ENCODE peak calls at places on chromosome 13, in nine cellular contexts. One of them, this sample, is unnamed.

GRCh38 chr13:50348402-50348801 is 333.2 kb downstream of the KCNRG start:
- DNase-seq in bronchial epithelial cell: no peak
- DNase-seq in CD4-positive, CD25-positive, alpha-beta regulatory T cell: no peak
- DNase-seq in AG04450: no peak
- DNase-seq in small intestine: peak; percentile 62
- DNase-seq in brain microvascular endothelial cell: no peak
- DNase-seq in fibroblast of lung: no peak
- DNase-seq in IMR-90: no peak
- DNase-seq in ovary: no peak
- DNase-seq in this sample: no peak

GRCh38 chr13:94140027-94140426 is 339.5 kb downstream of the DCT start:
- DNase-seq in bronchial epithelial cell: no peak
- DNase-seq in CD4-positive, CD25-positive, alpha-beta regulatory T cell: no peak
- DNase-seq in AG04450: no peak
- DNase-seq in small intestine: no peak
- DNase-seq in brain microvascular endothelial cell: no peak
- DNase-seq in fibroblast of lung: no peak
- DNase-seq in IMR-90: no peak
- DNase-seq in ovary: no peak
- DNase-seq in this sample: no peak

GRCh38 chr13:41696163-41697003 is 239.0 kb downstream of the RGCC start:
- DNase-seq in bronchial epithelial cell: peak; percentile 94
- DNase-seq in CD4-positive, CD25-positive, alpha-beta regulatory T cell: no peak
- DNase-seq in AG04450: peak; percentile 33
- DNase-seq in small intestine: no peak
- DNase-seq in brain microvascular endothelial cell: peak; percentile 93
- DNase-seq in fibroblast of lung: peak; percentile 99
- DNase-seq in IMR-90: peak; percentile 92
- DNase-seq in ovary: no peak
- DNase-seq in this sample: no peak

GRCh38 chr13:44040070-44040753 is 160.5 kb downstream of the LACC1 start:
- DNase-seq in bronchial epithelial cell: peak; percentile 52
- DNase-seq in CD4-positive, CD25-positive, alpha-beta regulatory T cell: no peak
- DNase-seq in AG04450: no peak
- DNase-seq in small intestine: peak; percentile 56
- DNase-seq in brain microvascular endothelial cell: no peak
- DNase-seq in fibroblast of lung: peak; percentile 44
- DNase-seq in IMR-90: peak; percentile 54
- DNase-seq in ovary: no peak
- DNase-seq in this sample: no peak

GRCh38 chr13:46546084-46546786 is 6.7 kb upstream of the LRCH1 start:
- DNase-seq in bronchial epithelial cell: no peak
- DNase-seq in CD4-positive, CD25-positive, alpha-beta regulatory T cell: no peak
- DNase-seq in AG04450: no peak
- DNase-seq in small intestine: no peak
- DNase-seq in brain microvascular endothelial cell: no peak
- DNase-seq in fibroblast of lung: no peak
- DNase-seq in IMR-90: no peak
- DNase-seq in ovary: no peak
- DNase-seq in this sample: no peak

GRCh38 chr13:32956595-32956933 is 59.7 kb upstream of the KL start:
- DNase-seq in bronchial epithelial cell: no peak
- DNase-seq in CD4-positive, CD25-positive, alpha-beta regulatory T cell: no peak
- DNase-seq in AG04450: no peak
- DNase-seq in small intestine: no peak
- DNase-seq in brain microvascular endothelial cell: no peak
- DNase-seq in fibroblast of lung: no peak
- DNase-seq in IMR-90: no peak
- DNase-seq in ovary: no peak
- DNase-seq in this sample: no peak

GRCh38 chr13:33016414-33017409 is at the start of gene KL:
- DNase-seq in bronchial epithelial cell: no peak
- DNase-seq in CD4-positive, CD25-positive, alpha-beta regulatory T cell: no peak
- DNase-seq in AG04450: no peak
- DNase-seq in small intestine: peak; percentile 19
- DNase-seq in brain microvascular endothelial cell: no peak
- DNase-seq in fibroblast of lung: peak; percentile 6
- DNase-seq in IMR-90: no peak
- DNase-seq in ovary: peak; percentile 25
- DNase-seq in this sample: peak; percentile 49

GRCh38 chr13:34224877-34225276 is 406.9 kb downstream of the RFC3 start:
- DNase-seq in bronchial epithelial cell: no peak
- DNase-seq in CD4-positive, CD25-positive, alpha-beta regulatory T cell: no peak
- DNase-seq in AG04450: no peak
- DNase-seq in small intestine: no peak
- DNase-seq in brain microvascular endothelial cell: no peak
- DNase-seq in fibroblast of lung: peak; percentile 58
- DNase-seq in IMR-90: no peak
- DNase-seq in ovary: no peak
- DNase-seq in this sample: no peak

GRCh38 chr13:80134360-80134759 is 206.6 kb downstream of the SPRY2 start:
- DNase-seq in bronchial epithelial cell: no peak
- DNase-seq in CD4-positive, CD25-positive, alpha-beta regulatory T cell: no peak
- DNase-seq in AG04450: no peak
- DNase-seq in small intestine: no peak
- DNase-seq in brain microvascular endothelial cell: no peak
- DNase-seq in fibroblast of lung: no peak
- DNase-seq in IMR-90: no peak
- DNase-seq in ovary: no peak
- DNase-seq in this sample: no peak

GRCh38 chr13:100664171-100664900 is 10.3 kb downstream of the TMTC4 start:
- DNase-seq in bronchial epithelial cell: no peak
- DNase-seq in CD4-positive, CD25-positive, alpha-beta regulatory T cell: no peak
- DNase-seq in AG04450: no peak
- DNase-seq in small intestine: no peak
- DNase-seq in brain microvascular endothelial cell: no peak
- DNase-seq in fibroblast of lung: no peak
- DNase-seq in IMR-90: no peak
- DNase-seq in ovary: no peak
- DNase-seq in this sample: no peak

GRCh38 chr13:98105929-98106336 is 37.0 kb upstream of the FARP1 start:
- DNase-seq in bronchial epithelial cell: no peak
- DNase-seq in CD4-positive, CD25-positive, alpha-beta regulatory T cell: no peak
- DNase-seq in AG04450: no peak
- DNase-seq in small intestine: no peak
- DNase-seq in brain microvascular endothelial cell: peak; percentile 64
- DNase-seq in fibroblast of lung: peak; percentile 66
- DNase-seq in IMR-90: peak; percentile 59
- DNase-seq in ovary: no peak
- DNase-seq in this sample: peak; percentile 72

GRCh38 chr13:49292742-49293498 is 45.2 kb downstream of the CDADC1 start:
- DNase-seq in bronchial epithelial cell: no peak
- DNase-seq in CD4-positive, CD25-positive, alpha-beta regulatory T cell: no peak
- DNase-seq in AG04450: peak; percentile 77
- DNase-seq in small intestine: no peak
- DNase-seq in brain microvascular endothelial cell: peak; percentile 79
- DNase-seq in fibroblast of lung: peak; percentile 80
- DNase-seq in IMR-90: peak; percentile 96
- DNase-seq in ovary: peak; percentile 78
- DNase-seq in this sample: peak; percentile 66

GRCh38 chr13:23609414-23610186 is 39.4 kb downstream of the TNFRSF19 start:
- DNase-seq in bronchial epithelial cell: peak; percentile 45
- DNase-seq in CD4-positive, CD25-positive, alpha-beta regulatory T cell: no peak
- DNase-seq in AG04450: peak; percentile 29
- DNase-seq in small intestine: no peak
- DNase-seq in brain microvascular endothelial cell: peak; percentile 56
- DNase-seq in fibroblast of lung: peak; percentile 77
- DNase-seq in IMR-90: peak; percentile 77
- DNase-seq in ovary: peak; percentile 40
- DNase-seq in this sample: no peak

GRCh38 chr13:93847162-93847561 is 620.6 kb downstream of the GPC6 start:
- DNase-seq in bronchial epithelial cell: peak; percentile 72
- DNase-seq in CD4-positive, CD25-positive, alpha-beta regulatory T cell: no peak
- DNase-seq in AG04450: peak; percentile 42
- DNase-seq in small intestine: no peak
- DNase-seq in brain microvascular endothelial cell: peak; percentile 77
- DNase-seq in fibroblast of lung: peak; percentile 88
- DNase-seq in IMR-90: peak; percentile 93
- DNase-seq in ovary: no peak
- DNase-seq in this sample: no peak

GRCh38 chr13:110519506-110519905 is 42.0 kb downstream of the RAB20 start:
- DNase-seq in bronchial epithelial cell: no peak
- DNase-seq in CD4-positive, CD25-positive, alpha-beta regulatory T cell: no peak
- DNase-seq in AG04450: no peak
- DNase-seq in small intestine: no peak
- DNase-seq in brain microvascular endothelial cell: no peak
- DNase-seq in fibroblast of lung: no peak
- DNase-seq in IMR-90: no peak
- DNase-seq in ovary: no peak
- DNase-seq in this sample: no peak

GRCh38 chr13:110517505-110518149 is 43.9 kb downstream of the RAB20 start:
- DNase-seq in bronchial epithelial cell: no peak
- DNase-seq in CD4-positive, CD25-positive, alpha-beta regulatory T cell: no peak
- DNase-seq in AG04450: no peak
- DNase-seq in small intestine: peak; percentile 95
- DNase-seq in brain microvascular endothelial cell: no peak
- DNase-seq in fibroblast of lung: no peak
- DNase-seq in IMR-90: no peak
- DNase-seq in ovary: no peak
- DNase-seq in this sample: no peak

GRCh38 chr13:110518571-110518970 is 43.0 kb downstream of the RAB20 start:
- DNase-seq in bronchial epithelial cell: no peak
- DNase-seq in CD4-positive, CD25-positive, alpha-beta regulatory T cell: no peak
- DNase-seq in AG04450: no peak
- DNase-seq in small intestine: peak; percentile 75
- DNase-seq in brain microvascular endothelial cell: no peak
- DNase-seq in fibroblast of lung: no peak
- DNase-seq in IMR-90: no peak
- DNase-seq in ovary: no peak
- DNase-seq in this sample: no peak

GRCh38 chr13:110518150-110518525 is 43.4 kb downstream of the RAB20 start:
- DNase-seq in bronchial epithelial cell: no peak
- DNase-seq in CD4-positive, CD25-positive, alpha-beta regulatory T cell: no peak
- DNase-seq in AG04450: no peak
- DNase-seq in small intestine: no peak
- DNase-seq in brain microvascular endothelial cell: no peak
- DNase-seq in fibroblast of lung: no peak
- DNase-seq in IMR-90: no peak
- DNase-seq in ovary: no peak
- DNase-seq in this sample: no peak

DNA sequence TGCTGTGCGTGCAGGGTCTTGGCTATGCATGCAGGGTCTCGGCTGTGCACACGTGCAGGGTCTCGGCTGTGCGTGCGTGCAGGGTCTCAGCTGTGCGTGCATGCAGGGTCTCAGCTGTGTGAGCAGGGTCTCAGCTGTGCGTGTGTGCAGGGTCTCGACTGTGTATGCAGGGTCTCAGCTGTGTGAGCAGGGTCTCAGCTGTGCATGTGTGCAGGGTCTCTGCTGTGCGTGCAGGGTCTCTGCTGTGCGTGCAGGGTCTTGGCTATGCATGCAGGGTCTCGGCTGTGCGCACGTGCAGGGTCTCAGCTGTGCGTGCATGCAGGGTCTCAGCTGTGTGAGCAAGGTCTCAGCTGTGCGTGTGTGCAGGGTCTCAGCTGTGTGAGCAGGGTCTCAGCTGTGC is 42.5 kb downstream of the RAB20 start:
- DNase-seq in bronchial epithelial cell: no peak
- DNase-seq in CD4-positive, CD25-positive, alpha-beta regulatory T cell: no peak
- DNase-seq in AG04450: no peak
- DNase-seq in small intestine: no peak
- DNase-seq in brain microvascular endothelial cell: no peak
- DNase-seq in fibroblast of lung: no peak
- DNase-seq in IMR-90: no peak
- DNase-seq in ovary: no peak
- DNase-seq in this sample: no peak
- H3K27me3 ChIP-seq in bronchial epithelial cell: no peaks in the 10 kb centered on the region
- H3K27me3 ChIP-seq in CD4-positive, CD25-positive, alpha-beta regulatory T cell: no peaks in the 10 kb centered on the region
- H3K27me3 ChIP-seq in AG04450: no peaks in the 10 kb centered on the region
- H3K27me3 ChIP-seq in small intestine: no peaks in the 10 kb centered on the region
- H3K27me3 ChIP-seq in brain microvascular endothelial cell: no peaks in the 10 kb centered on the region
- H3K27me3 ChIP-seq in fibroblast of lung: no peaks in the 10 kb centered on the region
- H3K27me3 ChIP-seq in IMR-90: no peaks in the 10 kb centered on the region
- H3K27me3 ChIP-seq in ovary: no peaks in the 10 kb centered on the region
- H3K27me3 ChIP-seq in this sample: no peaks in the 10 kb centered on the region

GRCh38 chr13:21675095-21676007 is 4.5 kb downstream of the FGF9 start:
- DNase-seq in bronchial epithelial cell: no peak
- DNase-seq in CD4-positive, CD25-positive, alpha-beta regulatory T cell: peak; percentile 13
- DNase-seq in AG04450: no peak
- DNase-seq in small intestine: peak; percentile 40
- DNase-seq in brain microvascular endothelial cell: no peak
- DNase-seq in fibroblast of lung: no peak
- DNase-seq in IMR-90: no peak
- DNase-seq in ovary: peak; percentile 21
- DNase-seq in this sample: peak; percentile 47

GRCh38 chr13:21676611-21677021 is 5.7 kb downstream of the FGF9 start:
- DNase-seq in bronchial epithelial cell: no peak
- DNase-seq in CD4-positive, CD25-positive, alpha-beta regulatory T cell: no peak
- DNase-seq in AG04450: no peak
- DNase-seq in small intestine: peak; percentile 43
- DNase-seq in brain microvascular endothelial cell: no peak
- DNase-seq in fibroblast of lung: no peak
- DNase-seq in IMR-90: no peak
- DNase-seq in ovary: no peak
- DNase-seq in this sample: no peak

GRCh38 chr13:21673592-21674270 is 2.9 kb downstream of the FGF9 start:
- DNase-seq in bronchial epithelial cell: no peak
- DNase-seq in CD4-positive, CD25-positive, alpha-beta regulatory T cell: no peak
- DNase-seq in AG04450: no peak
- DNase-seq in small intestine: peak; percentile 46
- DNase-seq in brain microvascular endothelial cell: no peak
- DNase-seq in fibroblast of lung: peak; percentile 41
- DNase-seq in IMR-90: peak; percentile 36
- DNase-seq in ovary: peak; percentile 34
- DNase-seq in this sample: no peak

GRCh38 chr13:21672811-21673591 is 2.1 kb downstream of the FGF9 start:
- DNase-seq in bronchial epithelial cell: no peak
- DNase-seq in CD4-positive, CD25-positive, alpha-beta regulatory T cell: no peak
- DNase-seq in AG04450: no peak
- DNase-seq in small intestine: peak; percentile 18
- DNase-seq in brain microvascular endothelial cell: no peak
- DNase-seq in fibroblast of lung: no peak
- DNase-seq in IMR-90: no peak
- DNase-seq in ovary: no peak
- DNase-seq in this sample: no peak

GRCh38 chr13:21674271-21675009 is 3.6 kb downstream of the FGF9 start:
- DNase-seq in bronchial epithelial cell: no peak
- DNase-seq in CD4-positive, CD25-positive, alpha-beta regulatory T cell: no peak
- DNase-seq in AG04450: no peak
- DNase-seq in small intestine: peak; percentile 12
- DNase-seq in brain microvascular endothelial cell: no peak
- DNase-seq in fibroblast of lung: no peak
- DNase-seq in IMR-90: no peak
- DNase-seq in ovary: peak; percentile 24
- DNase-seq in this sample: peak; percentile 33
- H3K27me3 ChIP-seq in bronchial epithelial cell: peaks cover 7% of the 10 kb centered on the region
- H3K27me3 ChIP-seq in CD4-positive, CD25-positive, alpha-beta regulatory T cell: peaks cover 19% of the 10 kb centered on the region
- H3K27me3 ChIP-seq in AG04450: peaks cover 54% of the 10 kb centered on the region
- H3K27me3 ChIP-seq in small intestine: peaks cover 16% of the 10 kb centered on the region
- H3K27me3 ChIP-seq in brain microvascular endothelial cell: peaks cover 50% of the 10 kb centered on the region
- H3K27me3 ChIP-seq in fibroblast of lung: peaks cover 45% of the 10 kb centered on the region
- H3K27me3 ChIP-seq in IMR-90: peaks cover 47% of the 10 kb centered on the region
- H3K27me3 ChIP-seq in ovary: no peaks in the 10 kb centered on the region
- H3K27me3 ChIP-seq in this sample: peaks cover 70% of the 10 kb centered on the region

GRCh38 chr13:112054616-112055015 is 12.3 kb upstream of the SOX1 start:
- DNase-seq in bronchial epithelial cell: no peak
- DNase-seq in CD4-positive, CD25-positive, alpha-beta regulatory T cell: no peak
- DNase-seq in AG04450: no peak
- DNase-seq in small intestine: no peak
- DNase-seq in brain microvascular endothelial cell: no peak
- DNase-seq in fibroblast of lung: no peak
- DNase-seq in IMR-90: no peak
- DNase-seq in ovary: no peak
- DNase-seq in this sample: no peak
- H3K27me3 ChIP-seq in bronchial epithelial cell: peaks cover 48% of the 10 kb centered on the region
- H3K27me3 ChIP-seq in CD4-positive, CD25-positive, alpha-beta regulatory T cell: peaks cover 28% of the 10 kb centered on the region
- H3K27me3 ChIP-seq in AG04450: peaks cover 52% of the 10 kb centered on the region
- H3K27me3 ChIP-seq in small intestine: peaks cover 62% of the 10 kb centered on the region
- H3K27me3 ChIP-seq in brain microvascular endothelial cell: peaks cover 66% of the 10 kb centered on the region
- H3K27me3 ChIP-seq in fibroblast of lung: peaks cover 44% of the 10 kb centered on the region
- H3K27me3 ChIP-seq in IMR-90: peaks cover 64% of the 10 kb centered on the region
- H3K27me3 ChIP-seq in ovary: no peaks in the 10 kb centered on the region
- H3K27me3 ChIP-seq in this sample: peaks cover 98% of the 10 kb centered on the region

GRCh38 chr13:25169951-25170553 is 2.0 kb downstream of the AMER2 start:
- DNase-seq in bronchial epithelial cell: no peak
- DNase-seq in CD4-positive, CD25-positive, alpha-beta regulatory T cell: no peak
- DNase-seq in AG04450: no peak
- DNase-seq in small intestine: no peak
- DNase-seq in brain microvascular endothelial cell: no peak
- DNase-seq in fibroblast of lung: no peak
- DNase-seq in IMR-90: no peak
- DNase-seq in ovary: no peak
- DNase-seq in this sample: no peak
- H3K27me3 ChIP-seq in bronchial epithelial cell: peaks cover 29% of the 10 kb centered on the region
- H3K27me3 ChIP-seq in CD4-positive, CD25-positive, alpha-beta regulatory T cell: peaks cover 36% of the 10 kb centered on the region
- H3K27me3 ChIP-seq in AG04450: peaks cover 34% of the 10 kb centered on the region
- H3K27me3 ChIP-seq in small intestine: peaks cover 24% of the 10 kb centered on the region
- H3K27me3 ChIP-seq in brain microvascular endothelial cell: peaks cover 39% of the 10 kb centered on the region
- H3K27me3 ChIP-seq in fibroblast of lung: peaks cover 32% of the 10 kb centered on the region
- H3K27me3 ChIP-seq in IMR-90: peaks cover 48% of the 10 kb centered on the region
- H3K27me3 ChIP-seq in ovary: no peaks in the 10 kb centered on the region
- H3K27me3 ChIP-seq in this sample: peaks cover 87% of the 10 kb centered on the region